ENCODE peak calls at places on chromosome 2, in six cellular contexts. G, B, M, E, F and D are unnamed samples.

GRCh38 chr2:205427112-205427511 is 255.2 kb upstream of the NRP2 start:
- DNase-seq in G (no peak), B (peak), F (no peak), E (peak), M (no peak), D (no peak)

GRCh38 chr2:180728928-180729559 is 251.4 kb upstream of the UBE2E3 start:
- DNase-seq in E (peak), G (no peak), F (no peak), B (peak), M (no peak), D (no peak)

GRCh38 chr2:174760845-174761473 is 3.3 kb downstream of the CHRNA1 start:
- DNase-seq in G (no peak), E (no peak), F (no peak), M (no peak), B (no peak), D (no peak)

GRCh38 chr2:106106627-106107508 is 87.2 kb downstream of the UXS1 start:
- DNase-seq in F (no peak), M (no peak), E (no peak), G (no peak), B (no peak), D (no peak)

GRCh38 chr2:27024188-27024587 is 8.6 kb upstream of the TMEM214 start:
- DNase-seq in E (peak), F (peak), M (peak), G (no peak), B (no peak), D (no peak)

GRCh38 chr2:236562434-236562833 is 7.2 kb upstream of the ACKR3 start:
- DNase-seq in F (no peak), B (peak), M (no peak), G (no peak), E (peak), D (peak)

GRCh38 chr2:648476-649424 is 28.5 kb downstream of the TMEM18 start:
- DNase-seq in F (no peak), M (peak), E (no peak), B (no peak), G (no peak), D (no peak)

GRCh38 chr2:128288781-128289180 is 29.9 kb downstream of the HS6ST1 start:
- DNase-seq in F (no peak), E (no peak), B (no peak), M (no peak), G (no peak), D (no peak)

GRCh38 chr2:232432598-232433184 is 23.3 kb upstream of the ALPI start:
- DNase-seq in B (no peak), F (no peak), M (peak), G (no peak), E (no peak), D (peak)

GRCh38 chr2:9820020-9820973 is 23.0 kb upstream of the TAF1B start:
- DNase-seq in M (peak), F (peak), B (peak), E (peak), G (no peak), D (peak)

GRCh38 chr2:196617430-196617829 is 22.1 kb upstream of the CCDC150 start:
- DNase-seq in E (no peak), G (no peak), B (no peak), F (no peak), M (no peak), D (no peak)

GRCh38 chr2:8677646-8678592 is 3.9 kb upstream of the ID2 start:
- DNase-seq in E (peak), G (peak), B (peak), M (peak), F (no peak), D (peak)

DNA sequence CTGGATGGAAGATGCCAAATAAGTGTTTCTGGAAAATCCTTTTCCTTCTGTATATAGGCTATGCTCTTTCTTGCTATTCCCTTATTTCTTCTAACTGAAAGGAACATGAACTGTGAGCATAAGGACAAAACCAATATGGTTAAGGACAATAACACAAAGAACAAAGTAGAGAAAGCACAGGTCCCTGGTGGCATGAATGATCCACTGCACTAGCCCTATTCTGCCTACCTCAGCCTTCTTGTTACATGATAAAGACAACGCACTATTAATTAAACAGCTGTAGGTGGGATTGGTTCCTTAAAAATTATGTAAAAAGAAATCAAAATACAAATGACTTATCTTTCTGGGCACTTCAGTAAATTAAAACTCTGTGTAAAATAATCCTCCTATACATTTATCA is 1.9 kb upstream of the WDR75 start:
- DNase-seq in E (peak), G (no peak), M (no peak), F (no peak), B (no peak), D (no peak)
- H4K91ac ChIP-seq in E (no peak), G (no peak), M (no peak), F (no peak), B (no peak), D (no peak)

GRCh38 chr2:203975912-203976311 is 39.3 kb downstream of the ICOS start:
- DNase-seq in M (no peak), E (no peak), F (no peak), G (no peak), B (no peak), D (peak)

GRCh38 chr2:203971236-203971635 is 34.7 kb downstream of the ICOS start:
- DNase-seq in B (no peak), E (no peak), G (no peak), M (no peak), F (no peak), D (no peak)

GRCh38 chr2:203973000-203973399 is 36.4 kb downstream of the ICOS start:
- DNase-seq in E (no peak), B (no peak), F (no peak), G (no peak), M (no peak), D (no peak)

GRCh38 chr2:203973676-203974075 is 37.1 kb downstream of the ICOS start:
- DNase-seq in M (no peak), G (no peak), F (no peak), E (no peak), B (no peak), D (no peak)

DNA sequence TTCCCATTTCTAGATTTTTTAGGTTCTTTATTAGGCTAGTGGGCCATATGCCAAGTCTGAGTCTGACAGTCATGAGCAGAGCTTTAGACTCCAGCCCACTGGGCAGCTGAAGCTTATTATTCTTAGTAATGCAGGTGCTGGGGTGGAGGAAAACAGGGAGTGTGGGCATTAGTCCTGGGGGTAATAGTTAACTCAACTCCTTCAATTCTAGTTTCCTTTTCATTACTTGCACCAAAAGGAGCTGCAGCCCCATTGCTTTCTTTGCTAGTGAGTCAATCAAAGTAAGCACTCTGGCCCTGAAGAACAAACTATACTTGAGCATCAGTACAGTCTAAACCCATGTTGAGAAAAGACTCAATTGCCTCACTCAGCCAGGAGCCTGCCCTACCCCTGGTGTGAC is 35.5 kb downstream of the ICOS start:
- DNase-seq in F (no peak), M (no peak), G (no peak), E (no peak), B (no peak), D (no peak)
- H3K4ac ChIP-seq in F (no peak), M (no peak), G (no peak), E (no peak), B (no peak), D (no peak)

DNA sequence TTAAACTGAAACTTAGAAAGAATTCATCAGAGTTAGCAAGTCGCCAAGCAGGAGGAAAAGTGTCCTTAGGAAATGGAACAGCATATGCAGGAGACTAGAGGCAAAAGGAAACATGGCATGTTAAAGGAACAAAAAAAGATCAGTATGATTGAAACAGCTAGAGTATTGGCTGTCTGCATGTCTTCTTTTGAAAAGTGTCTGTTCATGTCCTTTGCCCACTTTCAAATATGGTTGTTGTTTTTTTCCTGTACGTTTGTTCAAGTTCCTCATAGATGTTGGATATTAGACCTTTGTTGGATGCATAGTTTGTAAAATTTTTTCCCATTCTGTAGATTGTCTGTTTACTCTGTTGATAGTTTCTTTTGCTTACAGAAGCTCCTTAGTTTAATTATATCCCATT is 161.6 kb downstream of the NR4A2 start:
- DNase-seq in F (no peak), B (no peak), E (no peak), G (no peak), M (no peak), D (no peak)
- H4K91ac ChIP-seq in F (no peak), B (no peak), E (no peak), G (no peak), M (no peak), D (no peak)

GRCh38 chr2:118779362-118779761 is 68.1 kb downstream of the EN1 start:
- DNase-seq in E (no peak), B (no peak), F (no peak), M (no peak), G (no peak), D (no peak)

GRCh38 chr2:118772487-118773200 is 74.8 kb downstream of the EN1 start:
- DNase-seq in E (no peak), B (no peak), M (no peak), G (no peak), F (no peak), D (no peak)

GRCh38 chr2:118769707-118770400 is 77.6 kb downstream of the EN1 start:
- DNase-seq in M (no peak), B (no peak), E (no peak), F (no peak), G (no peak), D (no peak)

DNA sequence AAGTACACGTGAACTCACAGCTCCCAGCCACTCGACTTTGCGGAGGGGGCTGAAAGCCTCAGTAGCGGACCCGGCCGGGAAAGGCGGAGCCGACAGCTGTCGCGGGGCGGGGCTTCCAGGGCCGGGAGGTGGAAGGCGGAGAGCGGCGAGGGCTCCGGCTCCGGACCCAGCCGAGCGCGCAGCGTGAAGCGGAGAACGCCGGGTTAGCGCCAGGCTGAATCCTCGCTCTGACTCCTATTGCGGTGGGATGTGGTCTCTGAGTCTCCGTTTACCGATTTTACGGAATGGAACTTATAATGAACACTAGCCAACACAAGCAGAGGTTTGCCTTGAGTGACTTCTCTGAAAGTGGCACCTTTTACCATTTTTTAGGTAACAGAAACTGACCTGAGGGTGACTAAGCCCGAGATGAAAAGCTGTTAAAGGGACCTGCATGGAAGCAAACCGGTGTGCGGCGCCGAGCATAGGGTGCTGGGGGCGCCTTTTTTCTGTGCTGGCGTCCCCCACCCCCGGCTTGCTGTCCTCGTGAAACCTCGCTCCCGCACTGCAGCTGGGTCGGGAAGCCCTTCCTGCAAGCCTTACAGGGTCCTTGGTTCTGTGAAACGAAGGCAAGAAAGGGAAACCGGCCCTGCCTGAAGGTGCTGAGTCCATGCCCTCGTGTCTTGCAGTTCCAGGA is 72.9 kb downstream of the EN1 start:
- DNase-seq in G (peak), B (peak), M (peak), E (no peak), F (peak), D (peak)
- H3K4ac ChIP-seq in G (no peak), B (no peak), M (no peak), E (no peak), F (no peak), D (no peak)